ENCODE peak calls at places on chromosomes 3 and 15, in six cellular contexts. S is heart left ventricle; X is CD8-positive, alpha-beta memory T cell; I is GM12865; L is foreskin fibroblast; D is sigmoid colon. F is an unnamed sample.

GRCh38 chr15:97470417-97470816 is 490.1 kb upstream of the ARRDC4 start:
- DNase-seq in I (no peak), S (no peak), D (no peak), L (no peak), X (no peak), F (no peak)

GRCh38 chr3:188097786-188098185 is 56.2 kb upstream of the LPP start:
- DNase-seq in I (no peak), L (no peak), S (peak; percentile 37), D (no peak), X (no peak), F (no peak)

GRCh38 chr3:123110953-123111615 is 44.3 kb downstream of the PDIA5 start:
- DNase-seq in L (no peak), D (no peak), I (no peak), S (no peak), X (no peak), F (no peak)

GRCh38 chr3:168094877-168095610 is 680 bp downstream of the GOLIM4 start:
- DNase-seq in I (peak; percentile 86), L (peak; percentile 87), D (peak; percentile 80), X (peak; percentile 4), S (peak; percentile 73), F (peak; percentile 87)

GRCh38 chr3:87227835-87228144 is 681 bp downstream of the CHMP2B start:
- DNase-seq in I (no peak), S (no peak), D (no peak), L (no peak), X (no peak), F (no peak)

GRCh38 chr3:41674449-41674848 is 287.5 kb downstream of the ULK4 start:
- DNase-seq in D (no peak), S (no peak), L (no peak), I (no peak), X (no peak), F (no peak)

GRCh38 chr3:19934098-19934566 is at the start of gene EFHB:
- DNase-seq in D (no peak), I (peak; percentile 46), X (no peak), S (no peak), L (peak; percentile 31), F (no peak)

GRCh38 chr3:123618768-123619484 is 34.1 kb upstream of the HACD2 start:
- DNase-seq in I (no peak), X (no peak), L (peak; percentile 88), S (peak; percentile 73), D (peak; percentile 89), F (no peak)

GRCh38 chr15:71136159-71137137 is 21.2 kb downstream of the THSD4 start:
- DNase-seq in X (no peak), S (peak; percentile 36), D (no peak), L (peak; percentile 92), I (no peak), F (no peak)

GRCh38 chr3:150603888-150604319 is 783 bp downstream of the SELENOT start:
- DNase-seq in X (no peak), I (no peak), L (no peak), S (no peak), D (no peak), F (no peak)

GRCh38 chr3:14988988-14989394 is 41.6 kb downstream of the NR2C2 start:
- DNase-seq in I (peak; percentile 94), X (no peak), D (no peak), S (no peak), L (no peak), F (peak; percentile 71)

GRCh38 chr3:42032693-42033349 is 58.3 kb upstream of the TRAK1 start:
- DNase-seq in I (no peak), D (peak; percentile 93), L (peak; percentile 98), S (no peak), X (no peak), F (no peak)

GRCh38 chr15:27463699-27464098 is 492.7 kb downstream of the GABRG3 start:
- DNase-seq in D (no peak), L (no peak), S (no peak), I (no peak), X (no peak), F (no peak)

GRCh38 chr3:18424862-18425640 is at the start of gene SATB1:
- DNase-seq in X (peak; percentile 49), I (peak; percentile 50), S (peak; percentile 90), L (peak; percentile 84), D (peak; percentile 92), F (peak; percentile 43)

GRCh38 chr3:41710646-41711388 is 251.1 kb downstream of the ULK4 start:
- DNase-seq in X (no peak), L (peak; percentile 88), D (no peak), S (no peak), I (no peak), F (no peak)

GRCh38 chr3:149152420-149152819 is 23.0 kb downstream of the HPS3 start:
- DNase-seq in D (no peak), S (no peak), L (peak; percentile 54), I (peak; percentile 74), X (no peak), F (peak; percentile 52)

GRCh38 chr15:49814709-49815108 is 193.9 kb downstream of the DTWD1 start:
- DNase-seq in S (no peak), L (no peak), D (no peak), X (no peak), I (no peak), F (no peak)

GRCh38 chr3:19937459-19938362 is 3.7 kb upstream of the EFHB start:
- DNase-seq in S (no peak), L (peak; percentile 17), I (no peak), X (no peak), D (no peak), F (no peak)

GRCh38 chr15:32885711-32886110 is 167.9 kb downstream of the GREM1 start:
- DNase-seq in D (no peak), I (no peak), L (peak; percentile 64), X (no peak), S (no peak), F (no peak)

GRCh38 chr3:38579146-38579545 is 70.3 kb downstream of the SCN5A start:
- DNase-seq in D (no peak), I (no peak), X (no peak), S (peak; percentile 85), L (peak; percentile 61), F (no peak)

GRCh38 chr3:165855581-165855980 is 18.4 kb upstream of the BCHE start:
- DNase-seq in S (no peak), D (no peak), I (no peak), X (no peak), L (no peak), F (no peak)

GRCh38 chr3:85254738-85255137 is 295.9 kb downstream of the CADM2 start:
- DNase-seq in X (no peak), D (no peak), S (no peak), L (peak; percentile 75), I (no peak), F (no peak)

GRCh38 chr3:52893723-52894122 is 3.6 kb downstream of the STIMATE start:
- DNase-seq in I (no peak), D (no peak), S (no peak), L (peak; percentile 41), X (no peak), F (no peak)
- H3K4me3 ChIP-seq in I (no peak overlapping the region), D (no peak overlapping the region), S (no peak overlapping the region), L (peak overlapping the region; percentile 12), X (no peak overlapping the region), F (no peak overlapping the region)

GRCh38 chr3:53169045-53169831 is 8.2 kb downstream of the PRKCD start:
- DNase-seq in X (no peak), I (peak; percentile 62), L (peak; percentile 54), S (no peak), D (no peak), F (peak; percentile 58)

GRCh38 chr3:53171109-53171453 is 10.1 kb downstream of the PRKCD start:
- DNase-seq in X (no peak), S (no peak), L (no peak), D (no peak), I (no peak), F (no peak)

GRCh38 chr3:53171827-53172505 is 11.0 kb downstream of the PRKCD start:
- DNase-seq in S (no peak), X (no peak), I (no peak), L (no peak), D (no peak), F (no peak)

GRCh38 chr3:53169832-53170324 is 8.9 kb downstream of the PRKCD start:
- DNase-seq in L (no peak), S (no peak), I (no peak), X (no peak), D (no peak), F (no peak)

GRCh38 chr3:53170325-53171108 is 9.5 kb downstream of the PRKCD start:
- DNase-seq in X (no peak), L (no peak), S (peak; percentile 27), D (no peak), I (peak; percentile 83), F (peak; percentile 73)
- H3K4me3 ChIP-seq in X (no peak overlapping the region), L (no peak overlapping the region), S (no peak overlapping the region), D (no peak overlapping the region), I (peak overlapping the region; percentile 52), F (peak overlapping the region; percentile 43)

GRCh38 chr3:9582332-9582731 is 28.7 kb upstream of the LHFPL4 start:
- DNase-seq in I (no peak), D (no peak), S (no peak), L (no peak), X (no peak), F (no peak)
- H3K4me3 ChIP-seq in I (no peak overlapping the region), D (no peak overlapping the region), S (no peak overlapping the region), L (no peak overlapping the region), X (no peak overlapping the region), F (no peak overlapping the region)

DNA sequence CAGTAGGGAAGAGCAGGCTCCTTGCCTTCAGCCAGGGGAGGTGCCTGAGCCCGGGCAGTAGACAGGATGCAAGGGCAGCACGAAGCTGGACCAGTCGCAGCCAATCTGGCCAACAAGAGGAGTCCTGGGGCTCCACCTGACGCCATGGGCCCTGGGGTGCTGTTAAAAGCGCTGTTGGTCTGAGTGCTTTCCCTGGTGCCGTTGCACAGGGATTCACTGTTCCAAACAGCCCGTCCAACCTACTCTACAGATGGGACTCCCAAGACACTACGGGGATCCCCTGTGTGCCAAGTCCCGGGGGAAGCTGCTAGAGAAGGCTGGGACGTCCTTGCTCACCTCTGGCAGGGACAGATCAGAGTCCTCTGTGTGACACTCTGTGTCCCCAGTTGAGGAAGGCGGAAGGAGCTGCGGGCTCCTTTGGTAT is 632 bp downstream of the CTSH start:
- DNase-seq in X (no peak), D (no peak), L (no peak), I (peak; percentile 49), S (no peak), F (no peak)
- H3K4me3 ChIP-seq in X (peak overlapping the region; percentile 61), D (peak overlapping the region; percentile 47), L (peak overlapping the region; percentile 57), I (peak overlapping the region; percentile 68), S (peak overlapping the region; percentile 71), F (peak overlapping the region; percentile 100)

DNA sequence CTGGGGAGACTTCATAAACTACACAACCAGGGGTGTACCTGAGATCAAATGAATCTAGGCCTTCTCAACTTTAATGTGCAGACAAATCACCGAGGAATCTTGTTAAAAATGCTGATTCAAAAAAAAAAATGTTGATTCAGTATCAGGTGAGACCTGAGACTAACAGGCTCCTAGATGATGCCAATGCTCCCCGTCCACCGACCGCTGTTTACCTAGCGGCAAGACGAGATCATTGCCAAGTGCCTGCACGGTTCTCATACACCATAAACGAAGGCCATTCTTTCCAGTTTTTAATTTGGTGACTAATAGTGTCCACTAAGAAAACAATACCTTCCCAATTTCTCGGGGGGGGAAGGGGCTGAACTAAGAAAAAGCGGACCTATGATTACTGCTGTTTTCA is 2.5 kb upstream of the FSIP1 start:
- DNase-seq in I (no peak), S (no peak), D (no peak), X (no peak), L (no peak), F (no peak)
- H3K4me3 ChIP-seq in I (no peak overlapping the region), S (no peak overlapping the region), D (no peak overlapping the region), X (no peak overlapping the region), L (peak overlapping the region; percentile 3), F (no peak overlapping the region)

GRCh38 chr3:61108247-61109019 is 142.8 kb downstream of the FHIT start:
- DNase-seq in X (no peak), S (no peak), D (no peak), I (no peak), L (no peak), F (no peak)
- H3K4me3 ChIP-seq in X (no peak overlapping the region), S (no peak overlapping the region), D (no peak overlapping the region), I (no peak overlapping the region), L (no peak overlapping the region), F (no peak overlapping the region)

F was measured in GM06990.